ENCODE peak calls at places on chromosomes 12 and 14, in eight cellular contexts. K is esophagus squamous epithelium, X is endothelial cell, A is mucosa of descending colon, B is transverse colon, T is GM12865, Z is nephron progenitor cell, U is GM10248. G is an unnamed sample.
A peak's percentile ranks its signal among the peaks of the same experiment; 100 is the strongest.

GRCh38 chr12:109085590-109085989 is 7.7 kb downstream of the ALKBH2 start:
- DNase-seq in Z (no peak), U (no peak), B (no peak), X (no peak), T (no peak), K (no peak), A (no peak), G (no peak)

GRCh38 chr14:73240816-73241480 is 3.6 kb downstream of the PAPLN start:
- DNase-seq in K (no peak), A (peak; percentile 44), T (peak; percentile 24), Z (no peak), B (no peak), U (no peak), X (no peak), G (no peak)

GRCh38 chr14:104390941-104391901 is 188.3 kb upstream of the C14orf180 start:
- DNase-seq in K (no peak), Z (peak; percentile 50), X (no peak), U (no peak), T (no peak), A (no peak), B (no peak), G (peak; percentile 15)

GRCh38 chr12:49345840-49346658 is 639 bp upstream of the DNAJC22 start:
- DNase-seq in T (no peak), X (no peak), Z (peak; percentile 50), A (no peak), U (peak; percentile 37), B (no peak), K (no peak), G (no peak)

GRCh38 chr12:77232045-77232444 is 166.7 kb upstream of the E2F7 start:
- DNase-seq in A (no peak), T (no peak), X (no peak), U (no peak), K (no peak), Z (no peak), B (no peak), G (no peak)

GRCh38 chr14:85076111-85076510 is 453.8 kb upstream of the FLRT2 start:
- DNase-seq in Z (no peak), T (no peak), A (no peak), B (no peak), K (no peak), X (no peak), U (no peak), G (no peak)

GRCh38 chr14:95157987-95158712 is 821 bp upstream of the DICER1 start:
- DNase-seq in A (peak; percentile 54), Z (no peak), T (peak; percentile 71), U (peak; percentile 46), X (peak; percentile 26), K (no peak), B (no peak), G (no peak)

GRCh38 chr12:59322473-59322872 is 273.4 kb upstream of the SLC16A7 start:
- DNase-seq in K (no peak), B (no peak), T (no peak), Z (no peak), U (no peak), A (no peak), X (no peak), G (no peak)

GRCh38 chr14:103094406-103095209 is at the start of gene EXOC3L4:
- DNase-seq in X (no peak), K (no peak), B (peak; percentile 69), Z (no peak), A (peak; percentile 70), T (no peak), U (no peak), G (no peak)

GRCh38 chr14:59159169-59159568 is 29.3 kb upstream of the DAAM1 start:
- DNase-seq in X (no peak), Z (no peak), T (no peak), A (no peak), K (no peak), B (no peak), U (no peak), G (no peak)

GRCh38 chr12:78271546-78271945 is 440.9 kb downstream of the NAV3 start:
- DNase-seq in T (no peak), B (no peak), A (no peak), U (no peak), K (no peak), Z (no peak), X (no peak), G (no peak)

GRCh38 chr12:62866451-62867082 is 68.4 kb downstream of the PPM1H start:
- DNase-seq in X (peak; percentile 11), B (no peak), T (no peak), K (no peak), Z (peak; percentile 10), U (no peak), A (no peak), G (no peak)

GRCh38 chr14:26811756-26812305 is 214.0 kb upstream of the NOVA1 start:
- DNase-seq in Z (no peak), A (no peak), K (no peak), T (no peak), U (no peak), B (no peak), X (no peak), G (no peak)

GRCh38 chr14:58824106-58824505 is 186.3 kb downstream of the DACT1 start:
- DNase-seq in B (no peak), X (no peak), U (no peak), K (no peak), T (no peak), Z (no peak), A (no peak), G (no peak)

GRCh38 chr12:51534216-51534615 is 56.8 kb upstream of the SCN8A start:
- DNase-seq in U (no peak), T (no peak), B (no peak), K (no peak), X (no peak), Z (no peak), A (no peak), G (no peak)

GRCh38 chr12:51536159-51536558 is 54.9 kb upstream of the SCN8A start:
- DNase-seq in T (no peak), A (no peak), B (no peak), K (no peak), X (no peak), U (no peak), Z (no peak), G (no peak)

GRCh38 chr12:51534675-51535074 is 56.4 kb upstream of the SCN8A start:
- DNase-seq in A (no peak), K (no peak), X (no peak), Z (no peak), U (no peak), T (no peak), B (no peak), G (no peak)

GRCh38 chr12:51531982-51532497 is 59.0 kb upstream of the SCN8A start:
- DNase-seq in K (no peak), T (peak; percentile 84), B (peak; percentile 79), X (peak; percentile 81), Z (peak; percentile 81), U (peak; percentile 86), A (no peak), G (peak; percentile 60)

GRCh38 chr12:51533799-51534198 is 57.2 kb upstream of the SCN8A start:
- DNase-seq in Z (no peak), T (no peak), X (no peak), A (no peak), U (no peak), B (no peak), K (no peak), G (no peak)
- TF ChIP-seq CTCF in Z (no peak), T (no peak), X (no peak), A (no peak), U (peak; percentile 4), B (no peak), K (no peak), G (no peak)

GRCh38 chr14:99095369-99095768 is 176.6 kb downstream of the BCL11B start:
- DNase-seq in T (no peak), U (no peak), X (no peak), K (no peak), B (no peak), Z (no peak), A (no peak), G (no peak)

GRCh38 chr14:99098199-99098598 is 173.8 kb downstream of the BCL11B start:
- DNase-seq in A (no peak), T (no peak), U (no peak), K (no peak), Z (no peak), B (no peak), X (no peak), G (no peak)

GRCh38 chr14:99094901-99095300 is 177.1 kb downstream of the BCL11B start:
- DNase-seq in K (no peak), T (no peak), B (no peak), U (no peak), Z (no peak), A (no peak), X (no peak), G (no peak)

GRCh38 chr14:99099051-99099787 is 172.8 kb downstream of the BCL11B start:
- DNase-seq in B (no peak), K (no peak), U (no peak), X (no peak), Z (no peak), A (no peak), T (no peak), G (no peak)

DNA sequence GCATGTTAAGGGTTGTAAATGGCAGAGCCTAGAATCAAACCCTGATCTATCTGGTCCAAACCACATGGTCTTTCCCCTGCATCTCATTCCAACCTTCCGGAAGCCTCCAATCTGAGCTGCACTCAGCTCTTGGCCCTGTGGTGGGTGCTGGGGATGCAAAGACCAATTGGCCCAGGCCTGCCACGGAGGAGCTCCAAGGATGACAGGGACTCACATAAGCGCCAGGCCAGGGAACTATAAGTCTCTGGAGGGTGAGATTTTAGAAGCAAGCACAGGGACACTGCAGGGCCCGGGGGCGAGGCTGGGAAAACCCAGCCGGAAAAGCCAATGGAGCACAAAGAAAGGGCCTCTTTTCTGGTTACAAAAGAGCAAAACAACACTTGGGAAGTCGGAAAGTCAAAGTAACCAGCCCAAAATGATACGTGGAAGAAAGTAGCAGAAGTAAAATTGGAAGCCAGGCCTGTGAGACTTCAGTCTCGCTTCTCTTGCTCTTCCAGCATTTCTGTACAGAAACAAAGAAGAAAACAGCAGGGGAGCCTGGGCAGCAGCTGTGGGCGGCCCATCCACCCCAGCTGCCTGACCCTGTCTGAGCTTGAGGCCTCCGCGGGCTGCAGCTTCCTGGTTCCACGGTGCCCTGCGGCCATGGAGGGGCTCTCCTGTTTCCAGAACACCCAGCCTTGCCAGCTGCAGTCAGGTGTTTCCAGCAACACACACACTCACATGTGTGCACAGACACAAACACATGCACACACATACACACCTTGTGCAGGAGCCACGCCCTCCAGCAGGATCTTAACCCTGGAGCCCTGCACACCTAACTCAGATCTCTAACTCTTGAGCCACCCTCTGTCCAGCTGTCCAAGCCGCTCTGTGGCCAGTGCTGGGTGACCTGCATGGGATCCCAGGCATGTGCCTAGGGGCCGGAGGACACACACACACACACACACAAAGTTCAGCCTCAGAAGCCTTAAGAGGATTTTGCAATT is 178.2 kb downstream of the BCL11B start:
- DNase-seq in T (no peak), A (no peak), U (no peak), B (no peak), Z (no peak), X (no peak), K (no peak), G (no peak)
- TF ChIP-seq CTCF in T (no peak), A (no peak), U (no peak), B (no peak), Z (no peak), X (no peak), K (no peak), G (no peak)

GRCh38 chr12:5796171-5797091 is 148.6 kb downstream of the ANO2 start:
- DNase-seq in T (peak; percentile 22), Z (peak; percentile 82), U (peak; percentile 30), A (no peak), K (no peak), B (peak; percentile 53), X (peak; percentile 74), G (no peak)
- TF ChIP-seq CTCF in T (peak; percentile 48), Z (peak; percentile 85), U (peak; percentile 31), A (peak; percentile 60), K (peak; percentile 68), B (peak; percentile 61), X (peak; percentile 72), G (no peak)

GRCh38 chr14:68274722-68275121 is 455.1 kb downstream of the RAD51B start:
- DNase-seq in X (no peak), A (no peak), U (no peak), B (no peak), Z (no peak), T (no peak), K (no peak), G (no peak)
- TF ChIP-seq CTCF in X (no peak), A (no peak), U (no peak), B (no peak), Z (no peak), T (no peak), K (no peak), G (no peak)

G was measured in natural killer cell.